ENCODE peak calls at places on chromosomes 16 and 17, in four cellular contexts. S is stomach, Z is pancreas, N is endodermal cell. R is an unnamed sample.

GRCh38 chr17:44004077-44004760 is at the start of gene NAGS:
- DNase-seq in S (no peak), Z (peak), N (peak), R (no peak)

GRCh38 chr17:82229686-82230626 is 1.1 kb downstream of the SLC16A3 start:
- DNase-seq in S (no peak), Z (peak), N (peak), R (no peak)

GRCh38 chr17:66571745-66572144 is 263.2 kb upstream of the CACNG5 start:
- DNase-seq in S (no peak), Z (no peak), N (no peak), R (no peak)

GRCh38 chr17:29241015-29241963 is 5.4 kb upstream of the CRYBA1 start:
- DNase-seq in S (no peak), Z (no peak), N (peak), R (peak)

GRCh38 chr17:56029980-56030624 is 123.2 kb upstream of the ANKFN1 start:
- DNase-seq in S (no peak), Z (no peak), N (peak), R (no peak)

GRCh38 chr16:54447606-54448440 is 161.2 kb upstream of the IRX3 start:
- DNase-seq in S (no peak), Z (no peak), N (peak), R (peak)

GRCh38 chr17:16442141-16442540 is 26.8 kb downstream of the TRPV2 start:
- DNase-seq in S (no peak), Z (no peak), N (no peak), R (no peak)

GRCh38 chr17:78888911-78889496 is 14.0 kb downstream of the CEP295NL start:
- DNase-seq in S (no peak), Z (no peak), N (no peak), R (no peak)

GRCh38 chr16:85418978-85419491 is 194.1 kb upstream of the GSE1 start:
- DNase-seq in S (no peak), Z (peak), N (no peak), R (no peak)
- TF ChIP-seq CTCF in S (no peak), Z (no peak), N (peak), R (no peak)

DNA sequence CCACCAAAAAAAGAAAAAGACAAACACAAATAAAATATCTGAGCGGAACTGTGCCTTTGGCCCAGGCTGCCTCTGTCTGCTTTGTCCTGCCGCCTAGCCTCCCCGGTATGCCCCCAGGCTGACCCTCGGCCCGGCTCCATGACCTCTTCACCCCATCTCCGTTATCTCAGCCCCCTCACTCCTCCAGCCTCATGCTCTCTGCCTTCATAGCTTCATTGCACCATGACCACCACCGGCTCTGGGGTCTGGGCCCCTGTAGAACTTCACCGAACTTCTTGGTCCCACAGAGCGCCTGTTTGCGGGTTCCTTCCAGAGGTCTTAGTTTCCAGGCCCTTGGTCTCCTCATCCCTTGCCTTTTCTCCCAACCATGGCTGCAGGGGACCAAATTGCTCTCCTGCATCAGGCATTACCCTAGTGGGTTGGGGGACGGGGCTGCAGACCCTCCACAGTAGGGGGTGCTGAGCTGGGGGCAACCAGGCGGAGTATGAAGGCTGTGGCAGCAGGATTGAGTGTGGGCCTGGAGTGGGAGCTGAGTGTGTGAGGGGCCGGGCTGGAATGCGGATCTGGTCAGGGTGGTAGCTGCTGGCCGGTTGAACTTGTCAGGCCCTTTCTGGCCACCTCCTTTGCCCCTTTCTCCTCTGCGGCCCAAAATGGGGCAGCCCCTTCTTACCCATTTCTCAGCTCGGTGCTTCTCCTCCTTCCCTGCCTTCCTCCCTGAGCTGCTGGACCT is 6.9 kb downstream of the HIRIP3 start:
- DNase-seq in S (no peak), Z (no peak), N (no peak), R (no peak)
- H3K4me3 ChIP-seq in S (no peak), Z (no peak), N (no peak), R (no peak)

GRCh38 chr16:67667817-67668494 is 1.3 kb downstream of the C16orf86 start:
- DNase-seq in S (peak), Z (peak), N (peak), R (peak)

GRCh38 chr16:67666538-67667433 is at the start of the genes C16orf86 and ENKD1:
- DNase-seq in S (peak), Z (peak), N (peak), R (peak)

GRCh38 chr16:67669499-67670101 is 3.0 kb downstream of the C16orf86 start:
- DNase-seq in S (no peak), Z (no peak), N (no peak), R (no peak)

GRCh38 chr16:67667434-67667816 is 811 bp downstream of the C16orf86 start:
- DNase-seq in S (no peak), Z (no peak), N (peak), R (no peak)

DNA sequence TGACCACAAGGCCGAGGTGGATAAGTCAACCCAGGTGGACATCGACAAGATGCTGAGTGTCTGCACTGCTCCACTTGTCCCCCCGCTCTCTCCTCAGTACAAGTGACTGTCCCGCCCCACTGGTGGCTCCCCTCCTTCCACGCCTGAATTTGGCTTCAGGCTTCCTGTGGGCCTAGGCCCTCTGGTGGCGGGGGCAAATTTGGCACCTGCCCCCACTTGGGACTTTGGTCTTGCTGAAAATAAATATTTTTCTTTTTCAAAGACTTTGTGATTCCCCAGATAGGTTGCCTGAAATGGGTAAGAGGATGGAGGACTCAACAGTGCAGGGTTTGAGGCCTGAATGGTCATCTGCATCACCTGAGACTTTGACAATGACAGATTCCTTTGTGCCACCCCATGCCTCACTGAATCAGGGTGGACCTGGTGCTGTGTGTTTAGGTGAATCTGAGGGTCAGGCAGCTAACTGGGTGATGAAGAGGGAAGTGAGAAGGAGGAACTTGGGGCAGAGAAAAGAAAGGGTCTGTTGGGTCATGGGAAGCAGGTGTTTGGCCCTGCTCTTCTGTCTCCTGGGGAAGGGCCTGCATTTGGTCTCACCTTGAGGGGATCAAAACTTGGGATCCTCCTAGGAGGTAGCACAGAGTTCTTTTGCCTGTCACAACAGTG is 2.0 kb downstream of the C16orf86 start:
- DNase-seq in S (no peak), Z (no peak), N (no peak), R (no peak)
- TF ChIP-seq CTCF in S (no peak), Z (no peak), N (no peak), R (peak)

DNA sequence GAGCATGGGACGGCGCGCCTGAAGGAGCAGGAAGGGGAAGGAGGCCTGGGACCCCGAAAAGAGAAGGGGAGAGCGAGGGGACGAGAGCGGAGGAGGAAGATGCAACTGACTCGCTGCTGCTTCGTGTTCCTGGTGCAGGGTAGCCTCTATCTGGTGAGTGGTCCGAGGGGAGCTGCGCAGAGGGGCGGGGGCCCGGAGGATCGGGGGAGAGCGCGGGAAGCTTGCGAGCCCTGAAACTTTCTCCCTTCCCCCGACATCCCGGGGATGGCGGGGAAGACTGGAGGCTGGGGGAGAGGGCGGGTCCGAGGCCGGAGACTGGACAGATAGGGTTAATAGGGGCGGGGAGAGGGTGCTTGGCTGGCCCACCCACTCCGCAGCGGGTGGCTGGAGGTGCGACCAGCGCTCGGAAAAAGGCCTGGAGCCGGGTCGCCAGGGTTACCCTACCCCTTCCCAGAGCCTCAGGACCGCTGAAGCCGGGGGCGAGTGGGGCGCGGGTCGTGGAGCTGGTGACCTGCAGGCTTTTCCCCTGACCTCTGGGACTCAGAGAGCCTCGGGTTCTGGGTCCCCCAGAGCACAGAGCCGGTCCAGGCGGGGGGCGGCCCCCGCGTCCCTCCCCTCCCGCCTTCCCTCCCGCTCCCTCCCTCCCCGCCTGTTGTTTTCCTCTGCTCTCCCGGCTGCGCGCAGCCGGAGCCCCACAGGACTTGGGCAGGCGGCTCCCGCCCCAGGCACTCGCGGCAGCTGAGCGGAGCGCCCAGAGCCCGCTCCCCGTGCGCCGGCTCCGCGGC is 642 bp downstream of the NXPH3 start:
- DNase-seq in S (no peak), Z (peak), N (peak), R (no peak)
- H3K4me3 ChIP-seq in S (peak), Z (peak), N (peak), R (peak)

DNA sequence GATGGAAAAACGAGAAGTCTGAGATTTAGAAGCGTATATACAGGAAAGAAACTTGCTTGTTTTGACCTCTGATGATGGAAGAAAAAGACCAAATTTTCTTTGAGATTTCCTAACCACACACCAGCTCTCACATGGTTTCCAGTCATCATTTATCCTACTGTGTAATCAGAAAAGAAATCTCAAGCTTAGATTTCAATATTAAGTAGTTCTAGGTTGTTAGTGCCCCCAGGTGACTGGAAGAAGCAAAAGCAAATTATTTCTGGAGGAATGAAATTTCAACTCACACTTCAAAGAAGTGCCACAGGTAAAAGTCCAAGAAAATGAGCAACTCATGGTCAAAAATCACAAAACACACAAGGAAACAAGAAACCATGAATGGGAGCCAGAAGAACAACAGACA is 51.8 kb upstream of the KDM6B start:
- DNase-seq in S (no peak), Z (no peak), N (no peak), R (no peak)
- TF ChIP-seq CTCF in S (no peak), Z (no peak), N (peak), R (peak)

GRCh38 chr16:30018731-30019158 is 4.3 kb upstream of the C16orf92 start:
- DNase-seq in S (no peak), Z (no peak), N (no peak), R (no peak)
- H3K4me3 ChIP-seq in S (no peak), Z (no peak), N (no peak), R (no peak)

DNA sequence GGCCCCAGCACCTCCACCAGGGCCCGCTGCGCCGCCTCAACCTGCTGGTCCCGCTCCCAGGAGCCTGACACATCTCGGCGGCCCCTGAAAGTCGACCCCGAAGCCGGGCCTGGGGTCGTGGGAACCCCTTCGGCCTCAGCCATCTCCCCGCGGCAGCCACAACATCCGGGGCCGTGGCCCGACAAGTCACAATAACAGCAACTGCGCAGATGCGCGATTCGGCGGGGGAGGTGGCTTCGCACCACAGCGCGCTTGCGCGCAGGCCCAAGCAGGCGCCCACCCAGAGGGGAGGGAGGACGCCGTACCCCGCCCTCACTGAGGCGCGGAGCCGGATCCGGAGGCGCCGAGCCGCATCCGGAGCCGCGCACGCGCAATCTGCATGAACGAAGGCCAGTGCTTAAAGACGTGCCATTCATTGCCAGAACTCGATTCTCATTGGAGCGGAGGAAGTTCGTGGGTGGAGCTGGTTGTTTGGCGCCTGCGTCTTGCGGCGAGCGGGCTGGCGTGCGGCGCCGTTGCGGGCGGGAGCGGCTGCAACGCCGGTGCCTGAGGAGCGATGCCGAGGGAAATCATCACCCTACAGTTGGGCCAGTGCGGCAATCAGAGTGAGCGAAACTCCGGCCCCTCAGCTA is at the start of the genes RETREG3 and TUBG1:
- DNase-seq in S (peak), Z (peak), N (peak), R (peak)
- TF ChIP-seq CTCF in S (peak), Z (no peak), N (peak), R (peak)

GRCh38 chr17:37761065-37761464 is 16.2 kb upstream of the HNF1B start:
- DNase-seq in S (no peak), Z (no peak), N (no peak), R (no peak)
- H3K4me3 ChIP-seq in S (no peak), Z (no peak), N (no peak), R (no peak)

DNA sequence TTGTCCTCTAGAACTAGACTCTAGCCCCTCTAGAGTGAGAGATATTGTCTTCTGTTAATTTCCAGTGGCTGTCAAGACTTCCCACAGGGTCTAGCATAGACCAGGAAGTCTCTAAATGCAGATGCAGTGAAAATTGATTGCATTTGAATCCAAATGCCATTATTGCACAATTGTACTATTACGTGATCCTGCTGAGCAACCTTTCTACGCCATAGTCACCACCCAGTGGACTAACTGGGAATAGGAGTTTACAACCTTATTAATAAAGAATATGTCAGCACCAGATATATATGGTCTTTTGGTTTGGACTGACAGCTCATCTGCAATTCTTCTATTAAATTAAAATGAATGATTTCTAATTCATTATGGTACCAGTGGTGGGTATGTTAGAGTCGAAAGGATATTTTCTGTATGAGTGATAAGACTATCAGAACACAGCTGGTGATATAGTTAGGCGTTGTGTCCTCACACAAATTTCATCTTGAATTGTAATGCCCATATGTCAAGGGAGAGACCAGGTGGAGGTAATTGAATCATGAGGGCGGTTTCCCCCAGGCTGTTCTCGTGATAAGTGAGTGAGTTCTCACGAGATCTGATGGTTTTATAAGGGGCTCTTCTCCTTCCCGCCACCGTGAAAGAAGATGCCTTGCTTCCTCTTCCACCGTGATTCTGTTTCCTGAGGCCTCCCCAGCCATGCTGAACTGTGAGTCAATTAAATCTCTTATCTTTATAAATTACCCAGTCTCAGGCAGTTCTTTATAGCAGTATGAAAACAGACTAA is 138.9 kb upstream of the CA10 start:
- DNase-seq in S (no peak), Z (no peak), N (no peak), R (no peak)
- TF ChIP-seq CTCF in S (peak), Z (peak), N (peak), R (peak)